ENCODE peak calls at places on chromosomes 4 and X, in four cellular contexts. O, S, U and Q are unnamed samples. For H3K4me1, the result is how much of the 10 kb centered on the place peaks cover.

GRCh38 chrX:54042609-54043010 is 1.7 kb downstream of the PHF8 start:
- DNase-seq in O (peak), S (peak), U (peak), Q (peak)

GRCh38 chr4:102759835-102760644 is 728 bp downstream of the MANBA start:
- DNase-seq in O (no peak), S (peak), U (peak), Q (peak)

GRCh38 chr4:107299646-107300045 is 263.5 kb upstream of the DKK2 start:
- DNase-seq in O (no peak), S (peak), U (no peak), Q (no peak)

GRCh38 chr4:42555828-42556227 is 101.1 kb downstream of the ATP8A1 start:
- DNase-seq in O (no peak), S (peak), U (no peak), Q (no peak)

GRCh38 chr4:168655182-168655581 is 158.3 kb downstream of the PALLD start:
- DNase-seq in O (no peak), S (no peak), U (no peak), Q (no peak)

GRCh38 chrX:21955398-21956189 is 15.1 kb downstream of the SMS start:
- DNase-seq in O (no peak), S (no peak), U (no peak), Q (no peak)

GRCh38 chr4:176791591-176792347 is 953 bp downstream of the VEGFC start:
- DNase-seq in O (peak), S (peak), U (no peak), Q (peak)

GRCh38 chr4:102120846-102121245 is 224.4 kb downstream of the SLC39A8 start:
- DNase-seq in O (no peak), S (no peak), U (no peak), Q (no peak)

GRCh38 chr4:40515037-40515397 is 114.6 kb downstream of the RBM47 start:
- DNase-seq in O (no peak), S (peak), U (no peak), Q (no peak)

GRCh38 chr4:133498149-133498548 is 349.1 kb downstream of the PCDH10 start:
- DNase-seq in O (no peak), S (peak), U (no peak), Q (no peak)

GRCh38 chr4:91147067-91147466 is 1019.9 kb downstream of the CCSER1 start:
- DNase-seq in O (no peak), S (no peak), U (no peak), Q (no peak)

GRCh38 chr4:65623509-65623908 is 46.8 kb downstream of the EPHA5 start:
- DNase-seq in O (no peak), S (peak), U (no peak), Q (no peak)

GRCh38 chr4:151917145-151917775 is 156.5 kb upstream of the GATB start:
- DNase-seq in O (no peak), S (no peak), U (no peak), Q (no peak)

GRCh38 chr4:125315571-125316390 is 1.0 kb downstream of the FAT4 start:
- DNase-seq in O (peak), S (peak), U (no peak), Q (peak)

DNA sequence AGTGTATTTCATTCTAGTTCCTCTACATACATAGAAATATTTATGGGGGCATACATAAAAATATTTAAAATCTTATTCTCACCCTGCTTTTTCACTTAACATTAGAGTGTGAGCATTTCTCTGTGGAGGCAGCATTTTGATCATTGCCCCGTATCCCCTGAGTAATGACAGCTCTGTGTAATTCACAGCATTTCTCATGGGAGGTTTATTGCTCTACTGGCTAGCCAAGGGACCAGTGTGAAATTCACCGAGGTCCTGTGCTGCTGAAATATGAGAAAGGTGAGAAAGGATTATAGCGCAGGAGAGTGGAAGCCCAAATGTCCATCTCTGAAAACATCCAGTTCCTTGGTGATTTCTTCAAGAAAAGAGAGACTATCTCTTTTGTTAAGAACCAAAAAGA is 22.9 kb downstream of the PDGFC start:
- DNase-seq in O (no peak), S (no peak), U (no peak), Q (no peak)
- H3K4me3 ChIP-seq in O (peak), S (no peak), U (no peak), Q (no peak)

GRCh38 chr4:109801099-109801789 is 555 bp downstream of the CFI start:
- DNase-seq in O (no peak), S (no peak), U (no peak), Q (no peak)
- H3K4me1 ChIP-seq in O (under half), S (under half), U (under half), Q (under half)

GRCh38 chrX:15739886-15740285 is 1.8 kb downstream of the CA5B start:
- DNase-seq in O (no peak), S (no peak), U (no peak), Q (no peak)
- H3K4me3 ChIP-seq in O (no peak), S (no peak), U (no peak), Q (no peak)

GRCh38 chrX:107752714-107753113 is 22.9 kb downstream of the TSC22D3 start:
- DNase-seq in O (no peak), S (no peak), U (no peak), Q (no peak)
- H3K4me1 ChIP-seq in O (under half), S (under half), U (under half), Q (under half)

GRCh38 chr4:54677416-54677815 is 19.7 kb downstream of the KIT start:
- DNase-seq in O (no peak), S (no peak), U (no peak), Q (no peak)
- H3K4me3 ChIP-seq in O (no peak), S (no peak), U (no peak), Q (no peak)

GRCh38 chrX:71542825-71543224 is 9.9 kb downstream of the OGT start:
- DNase-seq in O (no peak), S (peak), U (no peak), Q (no peak)

GRCh38 chrX:71547339-71547738 is 14.4 kb downstream of the OGT start:
- DNase-seq in O (no peak), S (no peak), U (no peak), Q (no peak)

GRCh38 chrX:71546879-71547278 is 14.0 kb downstream of the OGT start:
- DNase-seq in O (no peak), S (no peak), U (no peak), Q (no peak)

GRCh38 chrX:71543316-71543715 is 10.4 kb downstream of the OGT start:
- DNase-seq in O (no peak), S (peak), U (no peak), Q (no peak)

DNA sequence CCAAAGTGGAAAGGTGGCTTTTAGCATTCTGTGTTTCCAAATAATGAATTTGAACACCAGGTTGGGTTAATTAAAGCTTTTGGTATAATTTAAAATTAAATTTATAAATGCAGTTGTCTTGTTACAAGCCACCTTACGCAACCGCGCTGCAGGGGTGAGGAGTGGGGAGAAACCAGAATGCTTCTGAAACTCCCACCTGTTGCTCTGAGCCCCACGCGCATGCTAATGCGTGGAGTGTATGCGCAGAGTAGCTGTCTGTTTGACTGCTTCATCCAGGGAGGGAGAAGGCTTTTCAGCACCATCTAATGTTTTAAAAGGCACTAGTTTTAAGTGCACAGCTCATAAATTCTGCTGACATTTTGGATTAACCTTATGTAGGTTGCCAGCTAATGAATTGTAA is 12.5 kb downstream of the OGT start:
- DNase-seq in O (no peak), S (no peak), U (no peak), Q (no peak)
- H3K4me1 ChIP-seq in O (under half), S (under half), U (under half), Q (half or more)

GRCh38 chr4:137530176-137530575 is 2.1 kb downstream of the PCDH18 start:
- DNase-seq in O (no peak), S (peak), U (no peak), Q (no peak)

GRCh38 chr4:137531951-137532868 is at the start of gene PCDH18:
- DNase-seq in O (peak), S (peak), U (no peak), Q (peak)

GRCh38 chr4:137529432-137529831 is 2.9 kb downstream of the PCDH18 start:
- DNase-seq in O (no peak), S (peak), U (no peak), Q (no peak)

GRCh38 chr4:137532869-137533236 is 559 bp upstream of the PCDH18 start:
- DNase-seq in O (no peak), S (peak), U (no peak), Q (no peak)

GRCh38 chr4:137531121-137531520 is 1.2 kb downstream of the PCDH18 start:
- DNase-seq in O (no peak), S (peak), U (no peak), Q (peak)
- H3K4me3 ChIP-seq in O (peak), S (peak), U (no peak), Q (peak)

GRCh38 chr4:7700665-7701064 is 239.0 kb downstream of the AFAP1 start:
- DNase-seq in O (no peak), S (no peak), U (no peak), Q (no peak)

GRCh38 chr4:7697821-7698220 is 241.8 kb downstream of the AFAP1 start:
- DNase-seq in O (no peak), S (no peak), U (no peak), Q (no peak)

GRCh38 chr4:7699825-7700224 is 239.8 kb downstream of the AFAP1 start:
- DNase-seq in O (no peak), S (no peak), U (no peak), Q (no peak)

GRCh38 chr4:7698586-7698985 is 241.1 kb downstream of the AFAP1 start:
- DNase-seq in O (no peak), S (peak), U (no peak), Q (no peak)

DNA sequence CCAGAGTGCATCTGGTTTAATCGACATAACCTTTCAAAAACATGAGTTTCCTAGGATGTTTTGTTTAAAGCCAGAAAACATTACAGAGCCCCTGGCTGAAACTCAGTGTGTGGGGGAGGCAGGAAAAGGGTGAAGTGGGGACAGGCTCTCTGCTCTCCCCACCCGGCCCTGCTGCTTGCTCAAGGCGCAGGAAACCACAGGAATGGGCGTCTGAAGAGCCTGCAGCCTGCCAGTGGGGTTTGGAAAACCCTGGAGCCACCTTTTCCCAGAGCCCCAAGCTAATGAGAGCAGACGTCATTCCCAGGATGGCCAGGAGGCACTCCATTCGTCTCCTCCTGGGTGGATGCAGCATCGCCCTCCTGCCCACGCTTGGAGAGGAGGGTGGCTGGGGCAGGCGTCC is 240.6 kb downstream of the AFAP1 start:
- DNase-seq in O (peak), S (peak), U (no peak), Q (no peak)
- H3K4me1 ChIP-seq in O (under half), S (under half), U (under half), Q (under half)